ENCODE peak calls at places on chromosome 16, in six cellular contexts. Y is kidney glomerular epithelial cell, W is NCI-H510A treated with DMSO at 0.1 percent for 48 hours, B is NCI-H748 treated with DMSO at 0.1 percent for 48 hours, M is GM04504, Z is nephron progenitor cell. L is an unnamed sample.

GRCh38 chr16:51012396-51012795 is 138.7 kb downstream of the SALL1 start:
- DNase-seq in Y (no peak), W (no peak), B (no peak), M (no peak), Z (no peak), L (no peak)

GRCh38 chr16:55209626-55210025 is 114.4 kb upstream of the IRX6 start:
- DNase-seq in Y (no peak), W (no peak), B (no peak), M (no peak), Z (no peak), L (no peak)

GRCh38 chr16:23351360-23351759 is 49.3 kb downstream of the SCNN1B start:
- DNase-seq in Y (no peak), W (peak; percentile 20), B (no peak), M (no peak), Z (no peak), L (no peak)

GRCh38 chr16:86496262-86496928 is 13.9 kb upstream of the FOXF1 start:
- DNase-seq in Y (no peak), W (no peak), B (no peak), M (no peak), Z (no peak), L (no peak)

GRCh38 chr16:3173892-3174617 is 13.9 kb upstream of the OR1F1 start:
- DNase-seq in Y (no peak), W (no peak), B (peak; percentile 1), M (no peak), Z (peak; percentile 74), L (peak; percentile 16)

GRCh38 chr16:67781548-67781921 is 24.8 kb downstream of the RANBP10 start:
- DNase-seq in Y (no peak), W (no peak), B (no peak), M (no peak), Z (no peak), L (no peak)

GRCh38 chr16:70695351-70696070 is 9.7 kb upstream of the MTSS2 start:
- DNase-seq in Y (peak; percentile 42), W (peak; percentile 42), B (no peak), M (no peak), Z (no peak), L (no peak)

GRCh38 chr16:65769055-65769465 is 597.4 kb upstream of the CDH5 start:
- DNase-seq in Y (no peak), W (no peak), B (no peak), M (no peak), Z (no peak), L (no peak)

GRCh38 chr16:49911430-49911829 is 55.5 kb upstream of the ZNF423 start:
- DNase-seq in Y (no peak), W (no peak), B (no peak), M (no peak), Z (no peak), L (no peak)

GRCh38 chr16:55499281-55499680 is 9.6 kb upstream of the LPCAT2 start:
- DNase-seq in Y (no peak), W (no peak), B (no peak), M (no peak), Z (no peak), L (no peak)

GRCh38 chr16:3187798-3188674 is at the start of gene OR1F1:
- DNase-seq in Y (peak; percentile 53), W (peak; percentile 29), B (peak; percentile 54), M (no peak), Z (peak; percentile 59), L (peak; percentile 53)

GRCh38 chr16:22144520-22144919 is 17.8 kb upstream of the SDR42E2 start:
- DNase-seq in Y (no peak), W (no peak), B (no peak), M (no peak), Z (no peak), L (no peak)

GRCh38 chr16:67236551-67237395 is 9.8 kb downstream of the TMEM208 start:
- DNase-seq in Y (no peak), W (no peak), B (no peak), M (no peak), Z (peak; percentile 77), L (peak; percentile 86)

GRCh38 chr16:30771726-30772125 is 9.6 kb downstream of the RNF40 start:
- DNase-seq in Y (no peak), W (no peak), B (no peak), M (no peak), Z (no peak), L (no peak)

GRCh38 chr16:62035115-62036092 is 834 bp downstream of the CDH8 start:
- DNase-seq in Y (no peak), W (peak; percentile 13), B (peak; percentile 51), M (no peak), Z (peak; percentile 64), L (peak; percentile 35)

GRCh38 chr16:914453-914852 is 56.3 kb downstream of the LMF1 start:
- DNase-seq in Y (no peak), W (no peak), B (no peak), M (no peak), Z (no peak), L (no peak)

L was measured in AG20443.